ENCODE peak calls at places on chromosomes 13 and 19, in nine cellular contexts. C is AG09309; A is lower lobe of right lung; R is ureter; J is activated naive CD8-positive, alpha-beta T cell treated with anti-CD3 and anti-CD28 coated beads for 36 hours; T is retina; Q is memory B cell; O is cardiac muscle cell; H is KG1. S is an unnamed sample.

GRCh38 chr13:79837741-79838450 is 356.9 kb downstream of the NDFIP2 start:
- DNase-seq in C (peak), H (no peak), J (no peak), R (no peak), O (peak), T (no peak), Q (no peak), A (no peak), S (no peak)

GRCh38 chr13:99376132-99376531 is 68.9 kb upstream of the GPR183 start:
- DNase-seq in O (no peak), C (no peak), R (no peak), H (no peak), A (no peak), J (no peak), Q (peak), T (no peak), S (no peak)

GRCh38 chr13:30477346-30478235 is 11.9 kb upstream of the HMGB1 start:
- DNase-seq in Q (no peak), T (no peak), A (no peak), J (no peak), C (no peak), H (no peak), R (no peak), O (no peak), S (no peak)

GRCh38 chr13:20404488-20405222 is 121.0 kb downstream of the CRYL1 start:
- DNase-seq in R (no peak), C (no peak), H (no peak), O (no peak), J (no peak), Q (no peak), A (no peak), T (no peak), S (no peak)

GRCh38 chr19:19444694-19445155 is 39.2 kb downstream of the GATAD2A start:
- DNase-seq in H (no peak), Q (no peak), J (no peak), C (no peak), T (no peak), O (peak), R (no peak), A (no peak), S (no peak)

GRCh38 chr19:39405261-39405912 is 1.3 kb upstream of the ZFP36 start:
- DNase-seq in J (no peak), Q (no peak), C (no peak), H (no peak), T (no peak), A (no peak), O (no peak), R (no peak), S (no peak)

GRCh38 chr13:112719016-112719415 is 29.2 kb downstream of the ATP11A start:
- DNase-seq in H (no peak), T (no peak), O (no peak), C (no peak), Q (no peak), R (no peak), J (no peak), A (no peak), S (no peak)

GRCh38 chr19:46221981-46222610 is 7.4 kb upstream of the IGFL1 start:
- DNase-seq in J (no peak), T (no peak), C (no peak), R (peak), Q (no peak), A (peak), H (no peak), O (peak), S (no peak)

GRCh38 chr19:17026041-17026658 is 460 bp downstream of the CPAMD8 start:
- DNase-seq in J (no peak), Q (peak), R (peak), A (peak), C (no peak), T (peak), O (peak), H (no peak), S (no peak)